ENCODE peak calls at places on chromosomes 11 and 22, in eight cellular contexts. C, Q, H, B, S, W, M and N are unnamed samples.

GRCh38 chr22:27344546-27344945 is 457.0 kb downstream of the MN1 start:
- DNase-seq in C (no peak), Q (no peak), H (no peak), B (no peak), S (no peak), W (no peak), M (no peak), N (no peak)

GRCh38 chr22:50691521-50691920 is 18.9 kb downstream of the SHANK3 start:
- DNase-seq in C (peak; percentile 45), Q (peak; percentile 12), H (peak; percentile 54), B (no peak), S (peak; percentile 9), W (no peak), M (peak; percentile 62), N (no peak)

GRCh38 chr22:42427211-42427610 is 5.0 kb downstream of the NFAM1 start:
- DNase-seq in C (no peak), Q (no peak), H (no peak), B (no peak), S (no peak), W (no peak), M (no peak), N (no peak)

GRCh38 chr11:131884461-131885073 is 514.2 kb downstream of the NTM start:
- DNase-seq in C (no peak), Q (no peak), H (no peak), B (no peak), S (no peak), W (no peak), M (no peak), N (no peak)

GRCh38 chr22:22099833-22100812 is 117.5 kb upstream of the TOP3B start:
- DNase-seq in C (no peak), Q (no peak), H (peak; percentile 31), B (no peak), S (peak; percentile 52), W (no peak), M (peak; percentile 39), N (no peak)

GRCh38 chr22:39266398-39267030 is 21.7 kb upstream of the PDGFB start:
- DNase-seq in C (peak; percentile 45), Q (no peak), H (peak; percentile 96), B (no peak), S (no peak), W (no peak), M (no peak), N (peak; percentile 83)

GRCh38 chr22:26182723-26183122 is 13.5 kb downstream of the SEZ6L start:
- DNase-seq in C (no peak), Q (no peak), H (no peak), B (no peak), S (no peak), W (no peak), M (no peak), N (no peak)

GRCh38 chr11:94139421-94139820 is 10.8 kb downstream of the PANX1 start:
- DNase-seq in C (no peak), Q (no peak), H (no peak), B (no peak), S (peak; percentile 53), W (no peak), M (no peak), N (no peak)

GRCh38 chr11:17742019-17742418 is 7.4 kb downstream of the KCNC1 start:
- DNase-seq in C (no peak), Q (no peak), H (no peak), B (no peak), S (no peak), W (no peak), M (no peak), N (no peak)

GRCh38 chr11:57751676-57752253 is at the start of gene BTBD18:
- DNase-seq in C (no peak), Q (no peak), H (no peak), B (no peak), S (peak; percentile 60), W (peak; percentile 55), M (peak; percentile 79), N (peak; percentile 62)

GRCh38 chr11:93986716-93987115 is 34.4 kb upstream of the HEPHL1 start:
- DNase-seq in C (no peak), Q (no peak), H (no peak), B (no peak), S (no peak), W (no peak), M (peak; percentile 91), N (no peak)

GRCh38 chr11:115256326-115257197 is 247.7 kb downstream of the CADM1 start:
- DNase-seq in C (no peak), Q (no peak), H (peak; percentile 88), B (no peak), S (peak; percentile 41), W (no peak), M (no peak), N (peak; percentile 42)

GRCh38 chr22:33853200-33854097 is 66.8 kb downstream of the LARGE1 start:
- DNase-seq in C (peak; percentile 64), Q (no peak), H (peak; percentile 85), B (no peak), S (peak; percentile 51), W (peak; percentile 77), M (peak; percentile 2), N (peak; percentile 69)

GRCh38 chr22:26617251-26618199 is at the start of gene CRYBB1:
- DNase-seq in C (no peak), Q (peak; percentile 69), H (peak; percentile 91), B (no peak), S (no peak), W (no peak), M (no peak), N (no peak)

GRCh38 chr22:37077802-37078448 is 26.4 kb downstream of the KCTD17 start:
- DNase-seq in C (peak; percentile 39), Q (no peak), H (peak; percentile 48), B (no peak), S (peak; percentile 73), W (peak; percentile 73), M (peak; percentile 58), N (peak; percentile 91)

GRCh38 chr22:41687901-41688364 is 734 bp downstream of the SNU13 start:
- DNase-seq in C (no peak), Q (no peak), H (peak; percentile 41), B (no peak), S (no peak), W (no peak), M (peak; percentile 6), N (no peak)

GRCh38 chr11:64582885-64583284 is 8.1 kb upstream of the SLC22A12 start:
- DNase-seq in C (no peak), Q (no peak), H (no peak), B (no peak), S (no peak), W (no peak), M (no peak), N (no peak)

GRCh38 chr11:135074397-135074998 is 662.5 kb upstream of the B3GAT1 start:
- DNase-seq in C (no peak), Q (no peak), H (no peak), B (no peak), S (no peak), W (no peak), M (peak; percentile 16), N (no peak)
- TF ChIP-seq CTCF in C (peak; percentile 35), Q (no peak), H (peak; percentile 16), B (no peak), S (peak; percentile 64), W (no peak), M (peak; percentile 36), N (no peak)

DNA sequence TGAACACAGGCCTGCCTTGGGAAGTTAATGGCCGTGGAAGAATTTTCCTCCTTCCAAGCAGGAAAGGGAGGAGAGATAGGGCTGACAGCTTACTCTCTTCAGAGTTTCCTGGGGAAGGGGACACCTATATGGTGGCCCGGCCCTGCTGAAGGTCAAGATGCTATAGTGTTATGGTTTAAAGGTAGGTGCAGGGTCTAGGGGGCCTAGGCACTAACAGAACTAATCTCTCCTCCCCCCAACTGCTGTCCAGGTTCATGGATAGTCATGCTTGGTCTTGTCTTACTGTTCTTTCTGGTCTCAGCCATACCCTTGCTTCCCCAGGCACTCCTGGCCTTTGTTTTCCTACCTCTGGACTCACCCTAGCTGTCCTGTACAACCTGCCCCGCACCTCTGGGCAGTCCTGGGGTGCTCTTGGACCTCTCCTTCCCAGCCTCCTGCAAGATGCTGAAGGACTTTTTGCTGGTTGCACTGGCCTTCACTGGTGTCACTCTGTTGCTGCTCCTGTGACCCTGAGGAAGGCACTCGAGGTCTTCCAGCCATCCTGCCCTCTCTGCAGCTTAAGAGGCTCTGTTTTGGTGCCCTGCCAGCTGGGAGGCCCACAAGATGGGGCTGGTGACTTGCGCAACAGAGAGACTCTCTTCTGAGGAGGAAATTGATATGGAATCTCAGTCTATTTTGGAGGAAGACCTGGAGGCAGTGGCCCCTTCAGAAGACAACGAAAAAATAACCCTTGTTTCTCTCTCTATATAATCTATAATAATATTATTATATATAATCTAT is 17.9 kb downstream of the SEC14L3 start:
- DNase-seq in C (no peak), Q (no peak), H (no peak), B (no peak), S (no peak), W (no peak), M (no peak), N (no peak)
- TF ChIP-seq CTCF in C (no peak), Q (no peak), H (no peak), B (no peak), S (peak; percentile 35), W (no peak), M (no peak), N (no peak)

DNA sequence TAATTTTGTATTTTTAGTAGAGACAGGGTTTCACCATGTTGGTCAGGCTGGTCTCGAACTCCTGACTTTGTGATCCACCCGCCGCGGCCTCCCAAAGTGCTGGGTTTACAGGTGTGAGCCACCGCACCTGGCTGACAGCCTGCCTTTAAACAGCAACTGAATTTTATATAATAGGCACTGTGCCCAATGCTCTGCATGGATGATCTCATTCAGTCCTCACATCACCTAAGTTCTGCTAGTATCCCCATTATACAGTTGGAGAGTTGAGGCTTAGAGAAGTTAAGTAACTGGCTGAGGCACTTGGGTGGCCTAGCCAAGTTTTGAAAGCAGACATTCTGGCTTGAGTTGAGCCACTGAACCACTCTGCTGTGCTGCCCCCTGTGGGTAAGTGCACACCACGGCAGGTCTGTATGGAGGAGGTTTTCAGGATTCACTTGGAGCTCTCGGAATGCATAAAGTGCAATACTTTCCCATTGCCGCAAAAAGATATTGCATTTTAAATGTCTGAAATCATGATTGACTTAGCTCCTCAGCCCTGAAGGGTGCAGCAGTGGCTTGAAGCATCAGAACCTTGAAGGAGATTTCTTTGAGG is 112.4 kb downstream of the LDLRAD3 start:
- DNase-seq in C (no peak), Q (no peak), H (no peak), B (no peak), S (peak; percentile 65), W (peak; percentile 22), M (peak; percentile 65), N (peak; percentile 23)
- TF ChIP-seq CTCF in C (peak; percentile 39), Q (peak; percentile 72), H (peak; percentile 46), B (peak; percentile 13), S (peak; percentile 87), W (peak; percentile 21), M (peak; percentile 84), N (peak; percentile 56)

GRCh38 chr22:31850135-31850534 is 94.2 kb upstream of the YWHAH start:
- DNase-seq in C (no peak), Q (no peak), H (no peak), B (no peak), S (no peak), W (no peak), M (no peak), N (no peak)

GRCh38 chr22:31844941-31845340 is 91.1 kb downstream of the DEPDC5 start:
- DNase-seq in C (no peak), Q (no peak), H (no peak), B (no peak), S (no peak), W (no peak), M (no peak), N (no peak)

GRCh38 chr22:31843526-31843925 is 89.7 kb downstream of the DEPDC5 start:
- DNase-seq in C (no peak), Q (no peak), H (no peak), B (no peak), S (no peak), W (no peak), M (no peak), N (no peak)

GRCh38 chr22:31841029-31841827 is 87.4 kb downstream of the DEPDC5 start:
- DNase-seq in C (no peak), Q (no peak), H (no peak), B (no peak), S (no peak), W (no peak), M (no peak), N (no peak)

GRCh38 chr22:31846161-31847115 is 92.6 kb downstream of the DEPDC5 start:
- DNase-seq in C (no peak), Q (no peak), H (no peak), B (no peak), S (no peak), W (no peak), M (no peak), N (peak; percentile 34)
- TF ChIP-seq CTCF in C (peak; percentile 45), Q (peak; percentile 42), H (peak; percentile 29), B (no peak), S (peak; percentile 50), W (no peak), M (peak; percentile 47), N (no peak)